ENCODE peak calls at places on chromosomes 1 and 21, in five cellular contexts. T, E, V, H and U are unnamed samples.

GRCh38 chr1:58815680-58816071 is 31.8 kb upstream of the JUN start:
- DNase-seq in T (no peak), E (no peak), V (no peak), H (no peak), U (no peak)

GRCh38 chr1:42003433-42003832 is 84.7 kb upstream of the HIVEP3 start:
- DNase-seq in E (no peak), T (peak; percentile 76), V (no peak), H (no peak), U (no peak)

GRCh38 chr1:226185153-226186036 is 1.1 kb downstream of the ACBD3 start:
- DNase-seq in E (peak; percentile 24), H (no peak), V (no peak), T (no peak), U (no peak)

GRCh38 chr1:3911521-3911845 is 11.4 kb upstream of the C1orf174 start:
- DNase-seq in V (no peak), E (no peak), H (no peak), T (no peak), U (no peak)

GRCh38 chr1:173420330-173420806 is 56.8 kb upstream of the PRDX6 start:
- DNase-seq in H (no peak), T (peak; percentile 64), V (peak; percentile 23), E (peak; percentile 75), U (peak; percentile 43)

GRCh38 chr1:187513190-187513589 is 684.4 kb downstream of the PLA2G4A start:
- DNase-seq in V (no peak), T (no peak), E (peak; percentile 44), H (no peak), U (no peak)

GRCh38 chr1:211323156-211324063 is 3.2 kb upstream of the TRAF5 start:
- DNase-seq in V (peak; percentile 52), H (no peak), E (peak; percentile 79), T (no peak), U (peak; percentile 44)

GRCh38 chr1:50427818-50428779 is 4.9 kb upstream of the DMRTA2 start:
- DNase-seq in V (no peak), T (no peak), H (peak; percentile 64), E (no peak), U (no peak)

GRCh38 chr1:91129017-91129416 is 107.2 kb upstream of the ZNF644 start:
- DNase-seq in H (no peak), T (no peak), V (no peak), E (no peak), U (no peak)

GRCh38 chr1:29824478-29825273 is 588.4 kb downstream of the PTPRU start:
- DNase-seq in V (no peak), E (no peak), H (no peak), T (peak; percentile 22), U (no peak)

GRCh38 chr1:218942421-218942820 is 231.3 kb upstream of the LYPLAL1 start:
- DNase-seq in T (no peak), V (no peak), E (no peak), H (no peak), U (no peak)

GRCh38 chr1:89754518-89754917 is 66.3 kb upstream of the LRRC8D start:
- DNase-seq in V (no peak), T (no peak), H (no peak), E (peak; percentile 88), U (no peak)

GRCh38 chr1:219621047-219621786 is 8.3 kb upstream of the ZC3H11B start:
- DNase-seq in H (no peak), V (no peak), E (no peak), T (no peak), U (no peak)

GRCh38 chr1:231861541-231862481 is 235.2 kb downstream of the DISC1 start:
- DNase-seq in T (no peak), H (no peak), E (no peak), V (no peak), U (no peak)

GRCh38 chr1:42955311-42956063 is 3.2 kb downstream of the SLC2A1 start:
- DNase-seq in E (peak; percentile 42), H (no peak), T (no peak), V (no peak), U (no peak)

GRCh38 chr1:168709896-168710305 is 19.1 kb downstream of the DPT start:
- DNase-seq in T (no peak), V (no peak), E (peak; percentile 12), H (no peak), U (no peak)

GRCh38 chr1:67618285-67619018 is 66.5 kb upstream of the GADD45A start:
- DNase-seq in V (no peak), H (no peak), T (peak; percentile 43), E (no peak), U (no peak)

GRCh38 chr21:41948404-41948895 is 5.4 kb downstream of the C2CD2 start:
- DNase-seq in V (no peak), T (no peak), E (no peak), H (no peak), U (no peak)

GRCh38 chr1:108041360-108042143 is 76.6 kb upstream of the VAV3 start:
- DNase-seq in H (no peak), T (no peak), V (no peak), E (peak; percentile 10), U (no peak)

GRCh38 chr1:165896277-165896676 is 68.9 kb downstream of the UCK2 start:
- DNase-seq in E (no peak), H (no peak), T (no peak), V (no peak), U (no peak)

GRCh38 chr1:200740291-200741212 is 1.9 kb downstream of the CAMSAP2 start:
- DNase-seq in H (no peak), T (no peak), E (no peak), V (no peak), U (no peak)

GRCh38 chr1:15736035-15736665 is at the start of gene SLC25A34:
- DNase-seq in H (no peak), E (no peak), V (no peak), T (peak; percentile 71), U (no peak)

GRCh38 chr1:162386292-162387225 is 5.0 kb downstream of the C1orf226 start:
- DNase-seq in H (peak; percentile 50), E (no peak), V (no peak), T (no peak), U (no peak)

GRCh38 chr1:229227298-229227919 is 43.5 kb upstream of the RAB4A start:
- DNase-seq in H (peak; percentile 88), T (peak; percentile 84), V (peak; percentile 75), E (peak; percentile 86), U (peak; percentile 72)

GRCh38 chr1:44830900-44831304 is 12.2 kb downstream of the PTCH2 start:
- DNase-seq in V (no peak), H (no peak), E (no peak), T (no peak), U (no peak)

GRCh38 chr1:85275701-85276289 is 637 bp downstream of the BCL10 start:
- DNase-seq in V (no peak), H (no peak), T (no peak), E (no peak), U (peak; percentile 29)

GRCh38 chr1:54945393-54945936 is 35.0 kb upstream of the TMEM61 start:
- DNase-seq in V (no peak), H (no peak), E (no peak), T (no peak), U (no peak)

GRCh38 chr1:169102567-169102966 is 3.9 kb upstream of the ATP1B1 start:
- DNase-seq in T (peak; percentile 60), E (peak; percentile 55), H (no peak), V (no peak), U (no peak)

GRCh38 chr1:216750031-216750627 is 26.9 kb upstream of the ESRRG start:
- DNase-seq in H (no peak), E (peak; percentile 33), V (no peak), T (no peak), U (no peak)

GRCh38 chr1:59427155-59427554 is 130.3 kb downstream of the FGGY start:
- DNase-seq in H (no peak), E (no peak), T (no peak), V (no peak), U (no peak)

GRCh38 chr1:230163205-230163604 is 96.2 kb downstream of the GALNT2 start:
- DNase-seq in V (no peak), T (no peak), H (no peak), E (no peak), U (no peak)

DNA sequence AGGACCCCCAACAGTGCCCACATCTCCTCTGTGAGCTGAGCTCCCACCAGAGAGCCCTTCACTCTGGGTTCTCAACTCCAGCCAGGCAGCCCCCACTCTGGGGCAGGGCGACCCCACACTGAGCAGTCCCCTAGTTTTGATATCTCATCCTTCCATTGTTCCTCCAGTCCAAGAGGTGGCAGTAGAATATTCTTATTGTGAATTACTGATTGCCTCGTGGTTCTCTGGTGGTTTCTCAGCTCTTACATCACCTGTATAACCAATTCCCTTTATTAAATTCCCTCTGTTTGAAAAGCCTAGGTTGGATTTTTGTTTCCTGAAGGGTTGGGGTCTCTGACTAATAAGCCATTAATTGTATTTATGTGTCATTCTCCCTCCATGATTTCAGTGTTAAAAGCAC is 407.5 kb downstream of the SETD4 start:
- DNase-seq in V (no peak), H (peak; percentile 18), T (no peak), E (peak; percentile 6), U (no peak)
- TF ChIP-seq CTCF in V (no peak), H (no peak), T (no peak), E (no peak), U (no peak)

DNA sequence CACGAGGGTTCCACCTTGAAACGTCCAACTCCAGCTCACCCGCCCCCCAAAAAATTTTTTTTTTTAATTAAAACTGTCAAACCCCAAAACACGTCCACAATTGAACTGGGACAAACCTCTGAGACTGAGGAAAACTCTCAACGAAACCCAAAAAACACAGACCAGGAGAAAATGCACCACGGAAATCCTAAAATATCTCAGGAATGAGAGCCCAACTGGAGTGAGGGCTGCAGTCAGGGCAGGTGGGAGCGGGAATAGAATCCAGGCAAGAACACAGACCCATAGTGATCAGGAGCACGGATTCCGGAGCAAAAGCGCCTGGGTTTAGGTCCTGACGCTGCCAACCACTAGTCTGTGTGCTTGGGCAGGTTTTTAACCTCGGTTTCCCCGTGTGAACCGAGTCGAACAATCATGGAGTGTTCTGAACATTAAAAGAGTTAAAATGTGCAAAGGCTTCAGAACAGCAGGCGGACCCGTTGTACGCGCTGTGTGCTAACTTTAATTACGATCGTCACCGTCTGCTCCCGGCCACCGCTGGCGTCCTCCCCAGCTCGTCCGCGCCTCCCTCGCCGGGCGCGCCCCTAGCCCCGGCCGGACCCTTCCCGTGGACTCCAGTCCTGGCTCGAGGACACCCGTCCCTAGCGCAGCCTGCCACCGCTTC is 624 bp downstream of the ARHGAP29 start:
- DNase-seq in T (peak; percentile 34), V (no peak), H (no peak), E (no peak), U (no peak)
- TF ChIP-seq CTCF in T (no peak), V (no peak), H (peak; percentile 36), E (no peak), U (no peak)

GRCh38 chr1:244246334-244246733 is 195.3 kb downstream of the ZBTB18 start:
- DNase-seq in H (peak; percentile 7), T (no peak), E (peak; percentile 34), V (no peak), U (no peak)

GRCh38 chr1:244242446-244242845 is 191.4 kb downstream of the ZBTB18 start:
- DNase-seq in V (no peak), T (no peak), E (no peak), H (peak; percentile 6), U (no peak)

GRCh38 chr1:244248426-244248825 is 197.3 kb downstream of the ZBTB18 start:
- DNase-seq in H (no peak), E (no peak), T (no peak), V (no peak), U (no peak)
- TF ChIP-seq CTCF in H (no peak), E (no peak), T (no peak), V (no peak), U (no peak)

DNA sequence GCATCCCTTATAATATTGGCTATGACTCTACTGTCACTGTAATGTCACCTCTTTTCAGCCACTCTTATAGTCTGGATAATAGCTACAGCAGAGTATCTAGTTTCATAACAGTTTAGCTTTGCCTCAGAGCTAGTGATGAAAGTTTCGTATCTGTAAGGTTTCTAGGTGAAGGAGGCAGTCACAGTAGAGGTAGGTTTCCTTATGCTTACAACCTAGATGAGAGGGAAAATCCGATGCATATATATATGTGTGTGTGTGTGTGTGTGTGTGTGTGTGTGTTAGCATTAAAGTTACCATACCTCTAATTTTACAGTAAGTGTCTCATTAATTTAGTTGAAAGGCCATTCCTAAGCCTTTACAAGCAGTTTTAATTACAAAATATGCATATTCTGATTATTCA is 2.2 kb upstream of the TOR1AIP2 start:
- DNase-seq in V (no peak), H (no peak), E (no peak), T (no peak), U (no peak)
- TF ChIP-seq CTCF in V (no peak), H (no peak), E (no peak), T (no peak), U (no peak)